ENCODE peak calls at places on chromosomes 5 and 9, in four cellular contexts. M is NCI-H2227 treated with DMSO at 0.1 percent for 48 hours; N is iris pigment epithelial cell; Z is activated naive CD4-positive, alpha-beta T cell treated with anti-CD3 and anti-CD28 coated beads for 36 hours. I is an unnamed sample.

GRCh38 chr5:169218862-169219261 is 82.1 kb downstream of the SLIT3 start:
- DNase-seq in M (no peak), N (no peak), Z (no peak), I (no peak)

GRCh38 chr5:15116996-15117395 is 245.4 kb upstream of the ANKH start:
- DNase-seq in M (no peak), N (peak; percentile 9), Z (no peak), I (no peak)

GRCh38 chr5:173984218-173984617 is 4.8 kb upstream of the C5orf47 start:
- DNase-seq in M (no peak), N (peak; percentile 36), Z (no peak), I (no peak)

GRCh38 chr5:151742870-151743294 is 15.5 kb downstream of the ATOX1 start:
- DNase-seq in M (peak; percentile 33), N (peak; percentile 68), Z (no peak), I (no peak)

GRCh38 chr9:123377211-123377971 is 21.4 kb downstream of the CRB2 start:
- DNase-seq in M (no peak), N (no peak), Z (no peak), I (no peak)

GRCh38 chr5:73591102-73591695 is 25.7 kb downstream of the UTP15 start:
- DNase-seq in M (peak; percentile 76), N (peak; percentile 91), Z (peak; percentile 63), I (peak; percentile 13)

GRCh38 chr5:19837536-19838179 is 150.3 kb downstream of the CDH18 start:
- DNase-seq in M (no peak), N (peak; percentile 24), Z (no peak), I (no peak)

GRCh38 chr5:11962122-11962521 is 57.9 kb upstream of the CTNND2 start:
- DNase-seq in M (no peak), N (no peak), Z (no peak), I (no peak)

GRCh38 chr9:137919649-137920101 is 42.1 kb downstream of the CACNA1B start:
- DNase-seq in M (no peak), N (no peak), Z (no peak), I (no peak)

GRCh38 chr9:103364753-103365152 is 369.6 kb downstream of the CYLC2 start:
- DNase-seq in M (no peak), N (peak; percentile 96), Z (no peak), I (no peak)

GRCh38 chr9:115035872-115036612 is 81.9 kb downstream of the TNC start:
- DNase-seq in M (no peak), N (peak; percentile 74), Z (peak; percentile 40), I (peak; percentile 83)

GRCh38 chr5:67187318-67187717 is 9.3 kb downstream of the CD180 start:
- DNase-seq in M (no peak), N (no peak), Z (no peak), I (no peak)

GRCh38 chr5:103461223-103461622 is 101.4 kb downstream of the NUDT12 start:
- DNase-seq in M (no peak), N (peak; percentile 90), Z (no peak), I (no peak)

GRCh38 chr9:120463765-120464164 is 116.2 kb downstream of the CDK5RAP2 start:
- DNase-seq in M (no peak), N (no peak), Z (no peak), I (no peak)

GRCh38 chr5:92927291-92927778 is 653.7 kb downstream of the NR2F1-AS1 start:
- DNase-seq in M (no peak), N (no peak), Z (no peak), I (no peak)

GRCh38 chr5:7261049-7261448 is 134.9 kb upstream of the ADCY2 start:
- DNase-seq in M (no peak), N (peak; percentile 22), Z (no peak), I (no peak)

I was measured in activated CD4-positive, alpha-beta memory T cell treated with anti-CD3 and anti-CD28 coated beads for 36 hours.